ENCODE peak calls at places on chromosome 3, in six cellular contexts. Q, N, W, F, P and V are unnamed samples.

GRCh38 chr3:29494305-29495036 is 213.6 kb downstream of the RBMS3 start:
- DNase-seq in Q (no peak), F (no peak), W (no peak), P (no peak), N (no peak), V (peak; percentile 37)

GRCh38 chr3:85481411-85482192 is 522.8 kb downstream of the CADM2 start:
- DNase-seq in N (no peak), W (no peak), Q (no peak), F (no peak), P (no peak), V (no peak)

GRCh38 chr3:12756635-12757034 is 2.4 kb downstream of the TMEM40 start:
- DNase-seq in W (no peak), N (no peak), Q (no peak), F (no peak), P (no peak), V (no peak)

GRCh38 chr3:49140080-49140479 is 7.2 kb upstream of the LAMB2 start:
- DNase-seq in N (no peak), Q (no peak), W (no peak), F (no peak), P (no peak), V (no peak)

GRCh38 chr3:196320110-196320509 is 2.1 kb upstream of the DYNLT2B start:
- DNase-seq in F (no peak), N (no peak), P (no peak), Q (no peak), W (no peak), V (no peak)

GRCh38 chr3:149016669-149017541 is 25.6 kb downstream of the GYG1 start:
- DNase-seq in P (no peak), N (peak; percentile 98), F (no peak), W (no peak), Q (no peak), V (peak; percentile 88)

GRCh38 chr3:153070153-153070868 is 91.7 kb upstream of the RAP2B start:
- DNase-seq in W (no peak), N (peak; percentile 81), P (no peak), Q (no peak), F (no peak), V (no peak)

GRCh38 chr3:143497382-143497781 is 350.9 kb downstream of the SLC9A9 start:
- DNase-seq in W (no peak), P (no peak), Q (no peak), F (no peak), N (no peak), V (no peak)

GRCh38 chr3:69855436-69856162 is 116.3 kb downstream of the MITF start:
- DNase-seq in P (no peak), Q (no peak), N (peak; percentile 37), W (no peak), F (no peak), V (no peak)

GRCh38 chr3:45799586-45799985 is 3.2 kb upstream of the SLC6A20 start:
- DNase-seq in N (no peak), Q (no peak), P (no peak), F (no peak), W (no peak), V (no peak)

GRCh38 chr3:59526999-59527398 is 477.2 kb upstream of the CFAP20DC start:
- DNase-seq in N (no peak), P (no peak), W (no peak), Q (no peak), F (no peak), V (no peak)

GRCh38 chr3:101066776-101067175 is 73.6 kb upstream of the ABI3BP start:
- DNase-seq in Q (no peak), N (peak; percentile 65), P (no peak), F (no peak), W (no peak), V (no peak)

GRCh38 chr3:73624363-73625123 is at the start of gene PDZRN3:
- DNase-seq in F (peak; percentile 83), P (peak; percentile 64), W (peak; percentile 69), N (peak; percentile 77), Q (peak; percentile 78), V (no peak)

GRCh38 chr3:52835766-52836470 is 1.1 kb upstream of the MUSTN1 start:
- DNase-seq in P (peak; percentile 32), Q (peak; percentile 83), W (no peak), F (no peak), N (no peak), V (no peak)

GRCh38 chr3:120693439-120694172 is 11.6 kb upstream of the HGD start:
- DNase-seq in N (peak; percentile 57), P (no peak), F (no peak), W (no peak), Q (no peak), V (no peak)

GRCh38 chr3:128316456-128316855 is 150.2 kb downstream of the DNAJB8 start:
- DNase-seq in N (no peak), F (peak; percentile 78), P (no peak), W (peak; percentile 55), Q (no peak), V (no peak)

GRCh38 chr3:66860771-66861170 is 137.3 kb upstream of the KBTBD8 start:
- DNase-seq in F (no peak), W (no peak), Q (no peak), P (no peak), N (no peak), V (no peak)

GRCh38 chr3:13539285-13539625 is 9.7 kb upstream of the FBLN2 start:
- DNase-seq in F (no peak), W (no peak), N (peak; percentile 83), P (no peak), Q (no peak), V (peak; percentile 65)

GRCh38 chr3:9746330-9746729 is 3.4 kb upstream of the OGG1 start:
- DNase-seq in P (no peak), N (peak; percentile 91), Q (no peak), W (no peak), F (no peak), V (no peak)

GRCh38 chr3:128993461-128994172 is at the start of gene CFAP92:
- DNase-seq in Q (peak; percentile 92), N (peak; percentile 51), P (peak; percentile 89), W (peak; percentile 94), F (peak; percentile 87), V (no peak)

GRCh38 chr3:166864473-166865467 is 515.3 kb downstream of the ZBBX start:
- DNase-seq in Q (no peak), W (peak; percentile 36), F (no peak), P (no peak), N (no peak), V (no peak)

GRCh38 chr3:185818267-185818875 is 6.5 kb downstream of the IGF2BP2 start:
- DNase-seq in F (no peak), W (no peak), P (no peak), N (no peak), Q (no peak), V (no peak)
- H3K4me3 ChIP-seq in F (no peak overlapping the region), W (no peak overlapping the region), P (no peak overlapping the region), N (peak overlapping the region; percentile 48), Q (no peak overlapping the region), V (no peak overlapping the region)

GRCh38 chr3:2523251-2523836 is 424.7 kb downstream of the CNTN4 start:
- DNase-seq in N (no peak), P (no peak), Q (no peak), F (no peak), W (no peak), V (no peak)

GRCh38 chr3:2516762-2517441 is 418.2 kb downstream of the CNTN4 start:
- DNase-seq in Q (no peak), W (no peak), P (no peak), F (no peak), N (no peak), V (no peak)

GRCh38 chr3:2514031-2514430 is 415.4 kb downstream of the CNTN4 start:
- DNase-seq in F (no peak), Q (no peak), N (no peak), P (no peak), W (no peak), V (no peak)

DNA sequence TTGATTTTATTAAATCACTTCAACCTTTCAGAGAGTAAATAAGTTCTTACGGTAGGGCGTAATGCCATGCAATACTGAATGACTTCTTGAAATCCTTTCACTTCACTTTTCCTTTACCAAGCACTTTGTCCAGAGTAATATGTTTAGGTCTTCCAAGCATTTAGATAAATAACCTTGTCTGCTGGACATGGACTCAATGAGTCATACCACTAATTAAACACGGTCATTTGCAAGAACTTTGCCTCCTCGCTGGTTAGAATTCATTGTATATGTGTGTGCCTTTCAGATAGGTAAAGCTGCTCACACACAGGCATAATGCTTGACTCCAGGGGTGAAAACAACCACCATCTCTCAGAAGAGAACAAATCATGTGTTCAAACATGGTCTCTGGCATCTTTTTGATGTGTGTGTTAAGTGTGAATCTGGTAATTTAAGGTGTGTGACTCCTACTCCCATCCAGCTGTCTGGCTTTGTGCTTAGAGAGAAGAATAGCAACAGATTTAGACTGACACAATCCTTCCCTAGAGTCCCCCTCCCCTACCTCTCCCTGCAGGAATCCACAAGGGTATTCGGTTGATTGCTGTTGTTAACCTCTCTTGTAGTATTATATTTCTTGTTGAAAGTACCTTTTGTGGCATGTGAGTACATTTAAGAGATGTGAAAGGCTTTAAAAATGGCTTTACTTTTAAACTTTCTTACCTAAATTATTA is 419.0 kb downstream of the CNTN4 start:
- DNase-seq in N (no peak), F (no peak), P (no peak), Q (no peak), W (no peak), V (no peak)
- TF ChIP-seq CTCF in N (no peak), F (no peak), P (no peak), Q (no peak), W (no peak), V (no peak)

DNA sequence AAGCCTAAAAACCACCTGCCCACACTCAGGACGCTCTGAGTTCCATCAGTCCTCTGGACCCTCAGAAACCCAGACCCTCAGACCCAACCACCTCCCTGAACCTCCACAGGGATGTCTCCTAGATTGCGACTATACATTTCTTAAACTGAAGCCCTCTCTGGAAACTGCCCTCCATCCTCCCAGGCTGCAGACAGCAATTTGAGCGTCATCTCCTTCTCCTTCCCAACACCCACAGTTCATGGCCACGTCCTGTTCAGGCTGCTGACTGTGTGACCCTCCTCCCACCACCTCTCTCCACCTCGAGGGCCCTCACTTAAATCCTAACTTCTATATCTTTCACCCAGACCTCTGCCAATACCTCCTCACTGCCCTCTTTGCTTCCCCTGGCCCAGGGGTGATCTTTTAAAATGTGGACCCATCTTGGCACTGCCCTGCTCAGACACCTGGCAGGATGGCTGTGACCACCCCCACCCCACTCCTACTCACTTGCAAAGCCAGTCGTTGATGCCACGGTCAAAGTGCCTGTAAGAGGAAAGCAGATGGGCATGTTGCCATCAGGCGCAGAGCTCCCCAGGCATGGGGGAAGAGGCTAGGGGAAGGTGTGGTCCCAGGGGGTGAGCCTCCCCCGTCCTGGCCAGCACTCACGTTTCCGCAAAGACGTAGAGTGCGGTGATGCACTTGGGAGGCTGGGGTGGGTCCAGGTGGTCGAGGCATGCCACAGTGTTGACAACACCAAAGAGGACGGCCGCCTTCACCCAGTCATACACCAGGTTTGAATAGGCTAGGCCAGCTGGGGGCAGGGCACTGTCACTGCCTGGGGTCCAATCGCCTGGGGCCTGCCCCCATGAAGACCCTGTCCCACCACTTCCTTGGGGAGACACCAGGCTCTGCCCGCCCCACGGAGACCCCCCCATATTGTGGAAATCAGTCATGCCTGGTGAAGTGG is 6.0 kb downstream of the HHATL start:
- DNase-seq in P (no peak), Q (peak; percentile 68), W (no peak), N (no peak), F (no peak), V (no peak)
- H3K27me3 ChIP-seq in P (peaks cover 2% of the 10 kb centered on the region), Q (no peaks in the 10 kb centered on the region), W (no peaks in the 10 kb centered on the region), N (peaks cover 15% of the 10 kb centered on the region), F (no peaks in the 10 kb centered on the region), V (peaks cover 6% of the 10 kb centered on the region)

DNA sequence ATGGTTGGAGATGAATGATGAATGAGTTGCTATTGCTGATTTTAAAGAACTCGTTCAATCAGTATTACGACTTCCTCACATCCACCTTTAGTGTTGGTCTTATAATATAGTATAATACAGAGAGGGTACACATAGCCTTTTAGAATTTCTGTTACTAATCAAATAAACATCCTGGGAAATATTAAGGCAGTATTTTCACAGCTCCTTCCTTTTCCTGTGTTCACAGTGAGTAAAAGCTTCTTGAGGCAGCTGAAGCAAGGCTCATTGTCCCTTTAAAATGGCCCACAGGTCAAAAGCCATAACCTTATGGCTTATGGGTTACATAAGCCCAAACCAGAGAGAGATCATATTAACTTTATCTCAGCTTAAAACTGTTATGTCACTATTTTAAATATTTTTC is 1.3 kb upstream of the BTLA start:
- DNase-seq in Q (no peak), F (no peak), N (no peak), P (no peak), W (no peak), V (no peak)
- H3K4me3 ChIP-seq in Q (no peak overlapping the region), F (no peak overlapping the region), N (no peak overlapping the region), P (no peak overlapping the region), W (no peak overlapping the region), V (no peak overlapping the region)